ENCODE peak calls at places on chromosomes 1 and 21, in five cellular contexts. One of them, this sample, is unnamed.
A peak's percentile ranks its signal among the peaks of the same experiment; 100 is the strongest.

GRCh38 chr1:178119623-178120022 is 25.7 kb downstream of the RASAL2 start:
- DNase-seq in activated CD8-positive, alpha-beta memory T cell treated with anti-CD3 and anti-CD28 coated beads, Interleukin-2, amount 10 ng/mL, durations not matched to agents 7 days and 5 days: no peak
- DNase-seq in GM03348: no peak
- DNase-seq in M059J: peak; percentile 56
- DNase-seq in stimulated activated naive CD4-positive, alpha-beta T cell: no peak
- DNase-seq in this sample: no peak

GRCh38 chr1:116763116-116763786 is 9.0 kb downstream of the CD2 start:
- DNase-seq in M059J: no peak
- DNase-seq in GM03348: no peak
- DNase-seq in stimulated activated naive CD4-positive, alpha-beta T cell: peak; percentile 21
- DNase-seq in activated CD8-positive, alpha-beta memory T cell treated with anti-CD3 and anti-CD28 coated beads, Interleukin-2, amount 10 ng/mL, durations not matched to agents 7 days and 5 days: peak; percentile 86
- DNase-seq in this sample: peak; percentile 22

GRCh38 chr1:15953791-15954201 is 22.1 kb downstream of the ZBTB17 start:
- DNase-seq in stimulated activated naive CD4-positive, alpha-beta T cell: no peak
- DNase-seq in M059J: peak; percentile 63
- DNase-seq in activated CD8-positive, alpha-beta memory T cell treated with anti-CD3 and anti-CD28 coated beads, Interleukin-2, amount 10 ng/mL, durations not matched to agents 7 days and 5 days: no peak
- DNase-seq in GM03348: no peak
- DNase-seq in this sample: peak; percentile 16

GRCh38 chr1:44792736-44793502 is 4.9 kb upstream of the BEST4 start:
- DNase-seq in GM03348: no peak
- DNase-seq in stimulated activated naive CD4-positive, alpha-beta T cell: no peak
- DNase-seq in activated CD8-positive, alpha-beta memory T cell treated with anti-CD3 and anti-CD28 coated beads, Interleukin-2, amount 10 ng/mL, durations not matched to agents 7 days and 5 days: no peak
- DNase-seq in M059J: no peak
- DNase-seq in this sample: no peak

GRCh38 chr21:22575165-22575584 is 1577.0 kb downstream of the NCAM2 start:
- DNase-seq in activated CD8-positive, alpha-beta memory T cell treated with anti-CD3 and anti-CD28 coated beads, Interleukin-2, amount 10 ng/mL, durations not matched to agents 7 days and 5 days: no peak
- DNase-seq in GM03348: no peak
- DNase-seq in M059J: peak; percentile 10
- DNase-seq in stimulated activated naive CD4-positive, alpha-beta T cell: no peak
- DNase-seq in this sample: no peak

GRCh38 chr1:212791261-212791675 is 309 bp downstream of the NSL1 start:
- DNase-seq in M059J: peak; percentile 78
- DNase-seq in stimulated activated naive CD4-positive, alpha-beta T cell: no peak
- DNase-seq in GM03348: peak; percentile 88
- DNase-seq in activated CD8-positive, alpha-beta memory T cell treated with anti-CD3 and anti-CD28 coated beads, Interleukin-2, amount 10 ng/mL, durations not matched to agents 7 days and 5 days: no peak
- DNase-seq in this sample: peak; percentile 81

GRCh38 chr1:8121261-8122159 is 95.4 kb upstream of the ERRFI1 start:
- DNase-seq in stimulated activated naive CD4-positive, alpha-beta T cell: no peak
- DNase-seq in activated CD8-positive, alpha-beta memory T cell treated with anti-CD3 and anti-CD28 coated beads, Interleukin-2, amount 10 ng/mL, durations not matched to agents 7 days and 5 days: no peak
- DNase-seq in GM03348: peak; percentile 59
- DNase-seq in M059J: peak; percentile 99
- DNase-seq in this sample: peak; percentile 96

GRCh38 chr1:107972367-107972766 is 7.4 kb upstream of the VAV3 start:
- DNase-seq in M059J: no peak
- DNase-seq in stimulated activated naive CD4-positive, alpha-beta T cell: no peak
- DNase-seq in activated CD8-positive, alpha-beta memory T cell treated with anti-CD3 and anti-CD28 coated beads, Interleukin-2, amount 10 ng/mL, durations not matched to agents 7 days and 5 days: no peak
- DNase-seq in GM03348: no peak
- DNase-seq in this sample: no peak

GRCh38 chr1:183168308-183168707 is 17.8 kb upstream of the LAMC2 start:
- DNase-seq in activated CD8-positive, alpha-beta memory T cell treated with anti-CD3 and anti-CD28 coated beads, Interleukin-2, amount 10 ng/mL, durations not matched to agents 7 days and 5 days: no peak
- DNase-seq in GM03348: no peak
- DNase-seq in M059J: no peak
- DNase-seq in stimulated activated naive CD4-positive, alpha-beta T cell: no peak
- DNase-seq in this sample: no peak

GRCh38 chr21:33302796-33303195 is 22.0 kb upstream of the IFNAR1 start:
- DNase-seq in stimulated activated naive CD4-positive, alpha-beta T cell: no peak
- DNase-seq in M059J: no peak
- DNase-seq in activated CD8-positive, alpha-beta memory T cell treated with anti-CD3 and anti-CD28 coated beads, Interleukin-2, amount 10 ng/mL, durations not matched to agents 7 days and 5 days: no peak
- DNase-seq in GM03348: no peak
- DNase-seq in this sample: no peak

GRCh38 chr1:33331444-33332356 is 10.8 kb upstream of the A3GALT2 start:
- DNase-seq in GM03348: no peak
- DNase-seq in M059J: peak; percentile 66
- DNase-seq in activated CD8-positive, alpha-beta memory T cell treated with anti-CD3 and anti-CD28 coated beads, Interleukin-2, amount 10 ng/mL, durations not matched to agents 7 days and 5 days: no peak
- DNase-seq in stimulated activated naive CD4-positive, alpha-beta T cell: no peak
- DNase-seq in this sample: no peak

GRCh38 chr1:147171399-147172167 is 687 bp downstream of the PRKAB2 start:
- DNase-seq in GM03348: peak; percentile 37
- DNase-seq in activated CD8-positive, alpha-beta memory T cell treated with anti-CD3 and anti-CD28 coated beads, Interleukin-2, amount 10 ng/mL, durations not matched to agents 7 days and 5 days: no peak
- DNase-seq in M059J: peak; percentile 40
- DNase-seq in stimulated activated naive CD4-positive, alpha-beta T cell: no peak
- DNase-seq in this sample: no peak

This sample was measured in fibroblast of the aortic adventitia.